ENCODE peak calls at places on chromosomes 13 and 19, in seven cellular contexts. P is foreskin fibroblast; M is ELF-1; Z is MCF 10A; B is suprapubic skin; F is DMS79 treated with DMSO at 0.1 percent for 48 hours; C is CD4-positive, CD25-positive, alpha-beta regulatory T cell. S is an unnamed sample.

GRCh38 chr19:11435833-11436313 is 438 bp downstream of the PRKCSH start:
- DNase-seq in P (peak; percentile 32), M (peak; percentile 53), Z (no peak), B (no peak), F (no peak), C (no peak), S (no peak)

GRCh38 chr13:31545616-31546015 is 193.7 kb upstream of the RXFP2 start:
- DNase-seq in P (peak; percentile 26), M (no peak), Z (peak; percentile 21), B (no peak), F (no peak), C (no peak), S (no peak)

GRCh38 chr13:110925023-110925608 is 10.2 kb upstream of the ANKRD10 start:
- DNase-seq in P (no peak), M (peak; percentile 67), Z (no peak), B (no peak), F (no peak), C (no peak), S (peak; percentile 58)

GRCh38 chr19:51271015-51271600 is 20.2 kb downstream of the SIGLECL1 start:
- DNase-seq in P (no peak), M (peak; percentile 8), Z (no peak), B (no peak), F (no peak), C (no peak), S (no peak)

GRCh38 chr19:18100710-18101109 is 3.1 kb downstream of the MAST3 start:
- DNase-seq in P (no peak), M (peak; percentile 95), Z (no peak), B (no peak), F (no peak), C (no peak), S (peak; percentile 74)

GRCh38 chr13:46739447-46740125 is 57.4 kb downstream of the ESD start:
- DNase-seq in P (no peak), M (no peak), Z (no peak), B (no peak), F (no peak), C (no peak), S (no peak)

GRCh38 chr19:2574478-2574931 is 98.6 kb downstream of the GADD45B start:
- DNase-seq in P (no peak), M (no peak), Z (no peak), B (peak; percentile 53), F (no peak), C (no peak), S (no peak)

GRCh38 chr19:18428837-18429674 is 8.9 kb downstream of the ISYNA1 start:
- DNase-seq in P (peak; percentile 82), M (peak; percentile 95), Z (no peak), B (peak; percentile 89), F (peak; percentile 88), C (peak; percentile 88), S (peak; percentile 85)

GRCh38 chr13:25463496-25463895 is 91.7 kb downstream of the ATP8A2 start:
- DNase-seq in P (peak; percentile 11), M (no peak), Z (no peak), B (no peak), F (no peak), C (no peak), S (no peak)

GRCh38 chr19:51150627-51151026 is 8.5 kb downstream of the SIGLEC7 start:
- DNase-seq in P (no peak), M (no peak), Z (no peak), B (no peak), F (no peak), C (no peak), S (no peak)